ENCODE peak calls at places on chromosomes 1 and 21, in ten cellular contexts. U is stimulated activated CD8-positive, alpha-beta memory T cell treated with anti-CD3 and anti-CD28 coated beads, Interleukin-2, amount 100 ng/mL, for 1 hour; G is AG08396; F is ELR; N is endothelial cell; L is neural progenitor cell; B is activated gamma-delta T cell; I is GM23338; O is H54; M is GM06990. C is an unnamed sample.

GRCh38 chr1:10033359-10033845 is 644 bp downstream of the UBE4B start:
- DNase-seq in U (no peak), M (no peak), N (peak), O (peak), G (no peak), L (peak), F (peak), B (no peak), I (peak), C (no peak)

GRCh38 chr1:17287377-17287776 is 20.6 kb upstream of the PADI4 start:
- DNase-seq in O (peak), I (no peak), L (no peak), U (no peak), B (no peak), F (peak), M (no peak), N (no peak), G (peak), C (peak)

GRCh38 chr1:43540653-43541071 is 10.0 kb downstream of the PTPRF start:
- DNase-seq in U (no peak), B (no peak), F (no peak), I (no peak), O (no peak), L (no peak), G (no peak), N (no peak), M (no peak), C (no peak)

GRCh38 chr21:27564684-27565280 is 597.9 kb upstream of the ADAMTS5 start:
- DNase-seq in N (peak), M (no peak), I (peak), U (no peak), G (peak), F (peak), L (peak), O (no peak), B (no peak), C (no peak)

GRCh38 chr1:174938306-174939000 is 61.3 kb upstream of the CACYBP start:
- DNase-seq in M (no peak), O (no peak), F (no peak), G (no peak), N (no peak), B (no peak), I (no peak), U (no peak), L (no peak), C (no peak)

GRCh38 chr1:79129914-79130313 is 123.4 kb upstream of the ADGRL4 start:
- DNase-seq in U (no peak), I (no peak), B (no peak), F (no peak), G (no peak), N (no peak), O (no peak), M (no peak), L (no peak), C (no peak)

GRCh38 chr1:156095906-156096508 is 13.7 kb upstream of the MEX3A start:
- DNase-seq in L (no peak), O (no peak), I (no peak), N (no peak), M (no peak), F (no peak), U (no peak), B (no peak), G (no peak), C (no peak)

GRCh38 chr1:48302652-48303051 is 80.1 kb downstream of the SLC5A9 start:
- DNase-seq in U (no peak), F (no peak), M (no peak), N (no peak), B (no peak), G (no peak), O (no peak), L (no peak), I (no peak), C (no peak)

GRCh38 chr1:18955442-18956188 is 861 bp downstream of the IFFO2 start:
- DNase-seq in M (peak), O (no peak), I (peak), U (no peak), B (peak), F (peak), G (peak), L (peak), N (peak), C (no peak)

GRCh38 chr1:35573198-35573775 is at the start of gene TFAP2E:
- DNase-seq in U (no peak), M (no peak), B (no peak), L (peak), F (peak), N (peak), I (peak), O (no peak), G (peak), C (no peak)

GRCh38 chr1:77539510-77540142 is 142.8 kb downstream of the ZZZ3 start:
- DNase-seq in F (peak), L (peak), N (no peak), M (no peak), I (no peak), U (no peak), B (no peak), O (peak), G (peak), C (no peak)

GRCh38 chr21:41141031-41141457 is 26.9 kb upstream of the BACE2 start:
- DNase-seq in O (no peak), B (no peak), N (no peak), L (no peak), M (no peak), G (no peak), I (no peak), F (peak), U (no peak), C (no peak)

GRCh38 chr1:86741947-86742572 is 37.7 kb downstream of the SH3GLB1 start:
- DNase-seq in G (no peak), N (no peak), M (peak), L (peak), I (peak), U (no peak), B (no peak), O (no peak), F (peak), C (no peak)

GRCh38 chr1:209766051-209766450 is 10.2 kb downstream of the TRAF3IP3 start:
- DNase-seq in F (no peak), N (no peak), O (no peak), B (no peak), L (no peak), M (no peak), G (no peak), I (no peak), U (no peak), C (no peak)

GRCh38 chr1:211358685-211359084 is 32.1 kb downstream of the TRAF5 start:
- DNase-seq in G (no peak), O (no peak), N (no peak), F (no peak), M (no peak), L (no peak), U (no peak), I (no peak), B (no peak), C (no peak)

GRCh38 chr21:32360401-32360981 is 32.3 kb downstream of the URB1 start:
- DNase-seq in M (no peak), O (no peak), N (no peak), F (no peak), B (no peak), G (no peak), I (no peak), U (no peak), L (no peak), C (no peak)

GRCh38 chr1:244361764-244362473 is 89.8 kb downstream of the ADSS2 start:
- DNase-seq in U (no peak), M (no peak), O (no peak), F (peak), B (no peak), I (peak), N (no peak), L (peak), G (peak), C (no peak)

GRCh38 chr1:113191579-113192076 is 118.6 kb downstream of the LRIG2 start:
- DNase-seq in L (no peak), F (no peak), G (no peak), N (no peak), O (no peak), B (no peak), M (peak), I (no peak), U (no peak), C (no peak)

GRCh38 chr1:12477936-12478611 is 139.9 kb downstream of the DHRS3 start:
- DNase-seq in F (peak), M (no peak), I (peak), L (peak), N (no peak), B (no peak), G (peak), U (no peak), O (no peak), C (peak)

GRCh38 chr1:145879775-145880174 is 5.9 kb downstream of the ANKRD35 start:
- DNase-seq in G (no peak), L (no peak), M (no peak), F (no peak), O (no peak), U (no peak), N (no peak), B (no peak), I (peak), C (no peak)

GRCh38 chr1:234926574-234927311 is 201.9 kb downstream of the TOMM20 start:
- DNase-seq in O (no peak), B (no peak), F (no peak), N (no peak), M (peak), G (no peak), L (no peak), I (no peak), U (no peak), C (no peak)

C was measured in GOT3.